ENCODE peak calls at places on chromosomes 12 and 14, in four cellular contexts. D, V, Z and Y are unnamed samples.

GRCh38 chr14:50677527-50678063 is 9.5 kb upstream of the SAV1 start:
- DNase-seq in D (peak; percentile 61), V (no peak), Z (peak; percentile 1), Y (no peak)

GRCh38 chr12:52059582-52060497 is 8.6 kb downstream of the NR4A1 start:
- DNase-seq in D (no peak), V (no peak), Z (no peak), Y (no peak)

GRCh38 chr12:52952082-52952801 is 3.3 kb downstream of the KRT18 start:
- DNase-seq in D (no peak), V (peak; percentile 51), Z (no peak), Y (no peak)

GRCh38 chr12:41476499-41476898 is 288.4 kb downstream of the PDZRN4 start:
- DNase-seq in D (no peak), V (no peak), Z (no peak), Y (no peak)

GRCh38 chr12:8662592-8662991 is at the start of gene MFAP5:
- DNase-seq in D (no peak), V (no peak), Z (no peak), Y (no peak)

GRCh38 chr12:6039894-6040601 is 84.4 kb downstream of the VWF start:
- DNase-seq in D (no peak), V (peak; percentile 48), Z (peak; percentile 51), Y (peak; percentile 74)

GRCh38 chr12:67025543-67026114 is 243.5 kb upstream of the CAND1 start:
- DNase-seq in D (no peak), V (peak; percentile 80), Z (peak; percentile 25), Y (peak; percentile 74)

GRCh38 chr12:50551866-50552265 is 47.1 kb downstream of the DIP2B start:
- DNase-seq in D (no peak), V (no peak), Z (no peak), Y (no peak)

GRCh38 chr14:65229431-65230286 is 127.3 kb upstream of the MAX start:
- DNase-seq in D (no peak), V (peak; percentile 23), Z (peak; percentile 72), Y (no peak)

GRCh38 chr12:89451876-89452275 is 72.7 kb downstream of the GALNT4 start:
- DNase-seq in D (no peak), V (no peak), Z (no peak), Y (peak; percentile 30)

GRCh38 chr12:47755655-47756562 is 2.8 kb downstream of the RAPGEF3 start:
- DNase-seq in D (peak; percentile 75), V (no peak), Z (no peak), Y (no peak)

GRCh38 chr12:121582583-121583333 is 1.9 kb upstream of the KDM2B start:
- DNase-seq in D (no peak), V (peak; percentile 28), Z (peak; percentile 86), Y (no peak)

GRCh38 chr12:68784015-68784414 is 24.0 kb upstream of the MDM2 start:
- DNase-seq in D (no peak), V (no peak), Z (peak; percentile 29), Y (no peak)
- TF ChIP-seq BHLHE40 in D (no peak), V (no peak), Z (no peak), Y (no peak)

GRCh38 chr14:95530461-95531170 is 4.2 kb upstream of the GLRX5 start:
- DNase-seq in D (no peak), V (no peak), Z (no peak), Y (no peak)

GRCh38 chr14:95533822-95534221 is 1.0 kb upstream of the GLRX5 start:
- DNase-seq in D (no peak), V (no peak), Z (no peak), Y (no peak)

GRCh38 chr14:95529242-95529641 is 5.6 kb upstream of the GLRX5 start:
- DNase-seq in D (no peak), V (no peak), Z (no peak), Y (no peak)

GRCh38 chr14:95533391-95533821 is 1.4 kb upstream of the GLRX5 start:
- DNase-seq in D (no peak), V (no peak), Z (peak; percentile 21), Y (no peak)

DNA sequence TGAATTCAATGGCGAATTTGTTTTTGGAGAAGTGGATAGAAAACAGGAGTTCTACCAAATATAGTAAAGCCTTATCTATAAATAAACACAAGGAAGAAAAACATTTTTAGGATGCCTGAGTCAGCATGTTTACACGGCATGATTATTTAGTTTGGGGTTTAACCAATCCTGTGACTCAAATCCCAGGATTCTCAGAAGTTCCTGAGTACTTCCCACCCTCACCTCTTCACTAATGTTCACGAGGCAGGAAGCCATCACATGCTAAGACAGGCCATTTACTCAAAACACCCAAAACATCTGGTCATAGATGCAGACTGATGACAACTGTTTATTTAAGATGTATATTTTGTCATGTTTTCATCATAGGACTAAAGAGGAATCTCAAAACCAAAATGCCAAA is 3.4 kb upstream of the GLRX5 start:
- DNase-seq in D (no peak), V (no peak), Z (no peak), Y (no peak)
- TF ChIP-seq FOXM1 in D (no peak), V (no peak), Z (no peak), Y (no peak)

DNA sequence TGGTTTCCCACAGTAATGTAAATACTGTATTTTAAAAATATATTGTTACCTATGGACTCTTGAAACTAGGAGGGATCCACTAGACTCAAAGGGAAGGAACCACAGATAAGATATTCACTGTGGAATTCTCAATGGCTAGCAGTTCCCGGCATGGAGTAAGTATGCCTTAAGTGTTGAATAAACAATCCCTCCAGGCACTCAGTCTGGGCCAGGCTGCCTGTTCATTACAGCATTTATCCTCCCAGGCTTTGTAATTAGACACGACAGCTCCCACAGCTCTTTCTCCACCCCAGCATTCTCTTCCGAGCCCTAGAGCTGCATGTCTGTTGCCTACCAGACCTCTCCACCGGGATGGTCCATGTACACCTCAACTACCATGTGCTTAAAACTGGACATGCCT is 22.4 kb upstream of the C14orf132 start:
- DNase-seq in D (no peak), V (no peak), Z (no peak), Y (peak; percentile 38)
- TF ChIP-seq BHLHE40 in D (no peak), V (no peak), Z (no peak), Y (no peak)

GRCh38 chr12:3231399-3231876 is 154.3 kb downstream of the TSPAN9 start:
- DNase-seq in D (no peak), V (no peak), Z (no peak), Y (no peak)
- TF ChIP-seq FOXM1 in D (no peak), V (no peak), Z (no peak), Y (no peak)

GRCh38 chr12:31859232-31859977 is 99.8 kb upstream of the RESF1 start:
- DNase-seq in D (peak; percentile 63), V (no peak), Z (no peak), Y (no peak)
- TF ChIP-seq BHLHE40 in D (no peak), V (no peak), Z (no peak), Y (no peak)

DNA sequence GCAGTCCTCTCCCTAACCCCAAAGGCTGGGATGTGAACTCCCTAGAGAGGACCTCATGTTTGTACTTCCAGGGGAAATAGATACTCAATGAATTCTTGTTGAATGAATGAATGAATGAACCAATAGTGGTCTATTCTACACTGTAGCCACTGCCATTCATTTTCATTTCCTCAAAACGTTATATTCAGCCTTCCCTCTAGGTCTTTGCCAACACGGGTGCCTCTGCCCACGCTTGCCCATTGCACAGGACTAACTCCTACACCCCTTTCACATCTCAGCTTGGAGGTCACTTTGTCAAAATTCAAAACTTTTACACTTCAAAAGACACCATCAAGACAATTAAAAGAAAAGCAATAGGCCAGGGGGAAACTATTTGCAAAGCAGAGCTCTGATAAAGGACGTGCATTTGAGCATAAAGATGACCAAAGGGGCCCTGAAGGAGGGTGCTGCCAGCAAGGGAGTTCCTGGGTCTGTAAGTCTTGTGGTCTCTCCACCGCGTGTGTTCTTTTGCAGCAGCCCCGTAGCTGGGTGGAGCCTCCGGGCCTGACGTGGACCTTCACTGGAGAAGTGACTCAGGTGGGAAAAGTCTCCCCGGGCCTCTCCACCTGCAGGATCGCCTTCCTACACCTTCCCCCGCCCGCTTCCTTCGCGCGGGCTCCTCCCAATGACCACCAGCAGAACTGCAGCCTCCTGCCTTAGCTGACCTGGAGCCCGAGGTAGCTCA is 31.5 kb downstream of the TMEM63C start:
- DNase-seq in D (no peak), V (peak; percentile 51), Z (peak; percentile 13), Y (peak; percentile 79)
- TF ChIP-seq FOXM1 in D (no peak), V (no peak), Z (no peak), Y (no peak)

GRCh38 chr14:84969501-84969900 is 560.4 kb upstream of the FLRT2 start:
- DNase-seq in D (no peak), V (no peak), Z (no peak), Y (no peak)
- TF ChIP-seq BHLHE40 in D (no peak), V (no peak), Z (no peak), Y (no peak)

GRCh38 chr12:57846285-57846576 is 298 bp downstream of the CTDSP2 start:
- DNase-seq in D (no peak), V (no peak), Z (no peak), Y (no peak)

GRCh38 chr12:57844725-57845477 is 1.6 kb downstream of the CTDSP2 start:
- DNase-seq in D (no peak), V (peak; percentile 39), Z (peak; percentile 68), Y (no peak)

GRCh38 chr12:57846577-57847319 is at the start of gene CTDSP2:
- DNase-seq in D (peak; percentile 61), V (peak; percentile 99), Z (peak; percentile 95), Y (peak; percentile 100)

GRCh38 chr12:57848208-57848607 is 1.7 kb upstream of the CTDSP2 start:
- DNase-seq in D (no peak), V (no peak), Z (no peak), Y (no peak)

GRCh38 chr12:57845478-57846284 is 848 bp downstream of the CTDSP2 start:
- DNase-seq in D (no peak), V (peak; percentile 80), Z (peak; percentile 90), Y (peak; percentile 53)
- TF ChIP-seq FOXM1 in D (no peak), V (no peak), Z (peak; percentile 66), Y (no peak)

DNA sequence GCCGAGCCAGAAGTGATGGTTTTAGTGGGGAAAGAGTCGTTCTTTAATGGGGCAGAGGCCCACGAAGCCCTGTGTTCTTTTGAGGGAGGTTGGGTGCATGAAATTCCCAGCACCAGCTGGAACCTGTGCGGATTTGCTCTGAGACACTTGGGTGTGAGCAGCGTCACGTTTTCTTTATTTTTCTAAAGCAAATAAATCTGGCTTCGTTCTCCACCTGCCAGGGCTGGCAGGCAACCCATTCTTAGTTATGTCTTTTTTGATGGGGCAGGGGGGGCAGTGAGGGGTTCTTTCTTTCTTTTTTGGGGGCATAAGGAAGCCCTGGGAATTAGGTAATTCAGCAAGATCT is 232.2 kb downstream of the C12orf75 start:
- DNase-seq in D (no peak), V (no peak), Z (no peak), Y (peak; percentile 19)
- TF ChIP-seq BHLHE40 in D (no peak), V (no peak), Z (no peak), Y (no peak)